ENCODE peak calls at places on chromosomes 7 and 10, in five cellular contexts. One of them, this sample, is unnamed.

GRCh38 chr7:147412782-147413186 is 1177.8 kb upstream of the C7orf33 start:
- DNase-seq in epithelial cell of esophagus: peak; percentile 52
- DNase-seq in Calu3: no peak
- DNase-seq in activated CD8-positive, alpha-beta T cell treated with anti-CD3 and anti-CD28 coated beads for 36 hours: no peak
- DNase-seq in activated B cell treated with CpG ODN at 0.5 μM for 24 hours: no peak
- DNase-seq in this sample: no peak

GRCh38 chr7:122219253-122219865 is 75.3 kb upstream of the AASS start:
- DNase-seq in activated CD8-positive, alpha-beta T cell treated with anti-CD3 and anti-CD28 coated beads for 36 hours: no peak
- DNase-seq in Calu3: peak; percentile 10
- DNase-seq in activated B cell treated with CpG ODN at 0.5 μM for 24 hours: no peak
- DNase-seq in epithelial cell of esophagus: peak; percentile 39
- DNase-seq in this sample: no peak

GRCh38 chr7:1263391-1263951 is 30.8 kb downstream of the UNCX start:
- DNase-seq in epithelial cell of esophagus: no peak
- DNase-seq in activated B cell treated with CpG ODN at 0.5 μM for 24 hours: no peak
- DNase-seq in activated CD8-positive, alpha-beta T cell treated with anti-CD3 and anti-CD28 coated beads for 36 hours: no peak
- DNase-seq in Calu3: no peak
- DNase-seq in this sample: no peak

GRCh38 chr7:51607447-51607846 is 290.8 kb upstream of the COBL start:
- DNase-seq in epithelial cell of esophagus: no peak
- DNase-seq in Calu3: no peak
- DNase-seq in activated CD8-positive, alpha-beta T cell treated with anti-CD3 and anti-CD28 coated beads for 36 hours: no peak
- DNase-seq in activated B cell treated with CpG ODN at 0.5 μM for 24 hours: no peak
- DNase-seq in this sample: no peak

GRCh38 chr10:35409094-35409582 is 72.8 kb downstream of the CCNY start:
- DNase-seq in epithelial cell of esophagus: peak; percentile 72
- DNase-seq in activated B cell treated with CpG ODN at 0.5 μM for 24 hours: no peak
- DNase-seq in activated CD8-positive, alpha-beta T cell treated with anti-CD3 and anti-CD28 coated beads for 36 hours: peak; percentile 41
- DNase-seq in Calu3: no peak
- DNase-seq in this sample: no peak

GRCh38 chr10:36183056-36183455 is 541.0 kb upstream of the FZD8 start:
- DNase-seq in activated CD8-positive, alpha-beta T cell treated with anti-CD3 and anti-CD28 coated beads for 36 hours: no peak
- DNase-seq in Calu3: no peak
- DNase-seq in epithelial cell of esophagus: no peak
- DNase-seq in activated B cell treated with CpG ODN at 0.5 μM for 24 hours: no peak
- DNase-seq in this sample: no peak

GRCh38 chr7:117014673-117015133 is 61.4 kb downstream of the ST7 start:
- DNase-seq in activated CD8-positive, alpha-beta T cell treated with anti-CD3 and anti-CD28 coated beads for 36 hours: peak; percentile 62
- DNase-seq in epithelial cell of esophagus: peak; percentile 32
- DNase-seq in activated B cell treated with CpG ODN at 0.5 μM for 24 hours: no peak
- DNase-seq in Calu3: no peak
- DNase-seq in this sample: peak; percentile 51

GRCh38 chr10:6151087-6151977 is 51.4 kb upstream of the PFKFB3 start:
- DNase-seq in epithelial cell of esophagus: peak; percentile 70
- DNase-seq in activated B cell treated with CpG ODN at 0.5 μM for 24 hours: peak; percentile 53
- DNase-seq in Calu3: peak; percentile 38
- DNase-seq in activated CD8-positive, alpha-beta T cell treated with anti-CD3 and anti-CD28 coated beads for 36 hours: peak; percentile 70
- DNase-seq in this sample: peak; percentile 84

GRCh38 chr7:27160147-27160545 is 3.7 kb upstream of the HOXA7 start:
- DNase-seq in activated B cell treated with CpG ODN at 0.5 μM for 24 hours: peak; percentile 39
- DNase-seq in activated CD8-positive, alpha-beta T cell treated with anti-CD3 and anti-CD28 coated beads for 36 hours: no peak
- DNase-seq in Calu3: no peak
- DNase-seq in epithelial cell of esophagus: no peak
- DNase-seq in this sample: no peak

GRCh38 chr10:79070611-79071534 is 2.1 kb downstream of the ZMIZ1 start:
- DNase-seq in activated CD8-positive, alpha-beta T cell treated with anti-CD3 and anti-CD28 coated beads for 36 hours: peak; percentile 52
- DNase-seq in activated B cell treated with CpG ODN at 0.5 μM for 24 hours: peak; percentile 34
- DNase-seq in Calu3: peak; percentile 87
- DNase-seq in epithelial cell of esophagus: peak; percentile 90
- DNase-seq in this sample: peak; percentile 73

GRCh38 chr10:122085423-122085911 is 96.5 kb downstream of the TACC2 start:
- DNase-seq in epithelial cell of esophagus: peak; percentile 100
- DNase-seq in activated B cell treated with CpG ODN at 0.5 μM for 24 hours: no peak
- DNase-seq in activated CD8-positive, alpha-beta T cell treated with anti-CD3 and anti-CD28 coated beads for 36 hours: no peak
- DNase-seq in Calu3: no peak
- DNase-seq in this sample: no peak

GRCh38 chr7:124662937-124663336 is 102.7 kb downstream of the GPR37 start:
- DNase-seq in activated CD8-positive, alpha-beta T cell treated with anti-CD3 and anti-CD28 coated beads for 36 hours: no peak
- DNase-seq in epithelial cell of esophagus: no peak
- DNase-seq in Calu3: no peak
- DNase-seq in activated B cell treated with CpG ODN at 0.5 μM for 24 hours: no peak
- DNase-seq in this sample: no peak

GRCh38 chr10:1663226-1663625 is 74.1 kb downstream of the ADARB2 start:
- DNase-seq in activated CD8-positive, alpha-beta T cell treated with anti-CD3 and anti-CD28 coated beads for 36 hours: no peak
- DNase-seq in Calu3: no peak
- DNase-seq in epithelial cell of esophagus: no peak
- DNase-seq in activated B cell treated with CpG ODN at 0.5 μM for 24 hours: no peak
- DNase-seq in this sample: no peak

GRCh38 chr10:16646474-16647059 is 124.9 kb upstream of the C1QL3 start:
- DNase-seq in Calu3: no peak
- DNase-seq in activated B cell treated with CpG ODN at 0.5 μM for 24 hours: no peak
- DNase-seq in epithelial cell of esophagus: peak; percentile 75
- DNase-seq in activated CD8-positive, alpha-beta T cell treated with anti-CD3 and anti-CD28 coated beads for 36 hours: peak; percentile 57
- DNase-seq in this sample: no peak

GRCh38 chr10:113704637-113705343 is 25.1 kb downstream of the CASP7 start:
- DNase-seq in activated B cell treated with CpG ODN at 0.5 μM for 24 hours: no peak
- DNase-seq in Calu3: peak; percentile 32
- DNase-seq in activated CD8-positive, alpha-beta T cell treated with anti-CD3 and anti-CD28 coated beads for 36 hours: peak; percentile 36
- DNase-seq in epithelial cell of esophagus: peak; percentile 54
- DNase-seq in this sample: no peak

GRCh38 chr10:42646214-42646613 is 7.8 kb upstream of the ZNF33B start:
- DNase-seq in activated CD8-positive, alpha-beta T cell treated with anti-CD3 and anti-CD28 coated beads for 36 hours: no peak
- DNase-seq in epithelial cell of esophagus: no peak
- DNase-seq in activated B cell treated with CpG ODN at 0.5 μM for 24 hours: no peak
- DNase-seq in Calu3: no peak
- DNase-seq in this sample: no peak

GRCh38 chr10:51389415-51390342 is 309.7 kb downstream of the CSTF2T start:
- DNase-seq in epithelial cell of esophagus: peak; percentile 57
- DNase-seq in activated B cell treated with CpG ODN at 0.5 μM for 24 hours: no peak
- DNase-seq in activated CD8-positive, alpha-beta T cell treated with anti-CD3 and anti-CD28 coated beads for 36 hours: peak; percentile 56
- DNase-seq in Calu3: peak; percentile 54
- DNase-seq in this sample: no peak

GRCh38 chr10:35172574-35172973 is 45.9 kb downstream of the CREM start:
- DNase-seq in activated B cell treated with CpG ODN at 0.5 μM for 24 hours: no peak
- DNase-seq in activated CD8-positive, alpha-beta T cell treated with anti-CD3 and anti-CD28 coated beads for 36 hours: no peak
- DNase-seq in Calu3: no peak
- DNase-seq in epithelial cell of esophagus: no peak
- DNase-seq in this sample: no peak

GRCh38 chr10:69374242-69374641 is 42.5 kb downstream of the TACR2 start:
- DNase-seq in epithelial cell of esophagus: no peak
- DNase-seq in activated CD8-positive, alpha-beta T cell treated with anti-CD3 and anti-CD28 coated beads for 36 hours: no peak
- DNase-seq in activated B cell treated with CpG ODN at 0.5 μM for 24 hours: no peak
- DNase-seq in Calu3: no peak
- DNase-seq in this sample: no peak

GRCh38 chr10:102773986-102774385 is 30.2 kb downstream of the WBP1L start:
- DNase-seq in epithelial cell of esophagus: no peak
- DNase-seq in activated CD8-positive, alpha-beta T cell treated with anti-CD3 and anti-CD28 coated beads for 36 hours: peak; percentile 43
- DNase-seq in activated B cell treated with CpG ODN at 0.5 μM for 24 hours: no peak
- DNase-seq in Calu3: no peak
- DNase-seq in this sample: peak; percentile 74

GRCh38 chr7:158471716-158472115 is 115.9 kb downstream of the PTPRN2 start:
- DNase-seq in epithelial cell of esophagus: no peak
- DNase-seq in activated CD8-positive, alpha-beta T cell treated with anti-CD3 and anti-CD28 coated beads for 36 hours: no peak
- DNase-seq in activated B cell treated with CpG ODN at 0.5 μM for 24 hours: no peak
- DNase-seq in Calu3: no peak
- DNase-seq in this sample: no peak

GRCh38 chr10:80443531-80443974 is 10.6 kb upstream of the TSPAN14 start:
- DNase-seq in Calu3: peak; percentile 35
- DNase-seq in epithelial cell of esophagus: no peak
- DNase-seq in activated CD8-positive, alpha-beta T cell treated with anti-CD3 and anti-CD28 coated beads for 36 hours: peak; percentile 61
- DNase-seq in activated B cell treated with CpG ODN at 0.5 μM for 24 hours: no peak
- DNase-seq in this sample: peak; percentile 31

GRCh38 chr10:75540357-75541335 is 109.2 kb downstream of the LRMDA start:
- DNase-seq in activated B cell treated with CpG ODN at 0.5 μM for 24 hours: no peak
- DNase-seq in Calu3: no peak
- DNase-seq in epithelial cell of esophagus: peak; percentile 22
- DNase-seq in activated CD8-positive, alpha-beta T cell treated with anti-CD3 and anti-CD28 coated beads for 36 hours: no peak
- DNase-seq in this sample: no peak

GRCh38 chr10:11863353-11864105 is 40.4 kb downstream of the PROSER2 start:
- DNase-seq in activated CD8-positive, alpha-beta T cell treated with anti-CD3 and anti-CD28 coated beads for 36 hours: peak; percentile 75
- DNase-seq in epithelial cell of esophagus: no peak
- DNase-seq in activated B cell treated with CpG ODN at 0.5 μM for 24 hours: peak; percentile 25
- DNase-seq in Calu3: no peak
- DNase-seq in this sample: no peak

GRCh38 chr7:54419209-54419608 is 123.0 kb upstream of the VSTM2A start:
- DNase-seq in Calu3: no peak
- DNase-seq in epithelial cell of esophagus: no peak
- DNase-seq in activated B cell treated with CpG ODN at 0.5 μM for 24 hours: no peak
- DNase-seq in activated CD8-positive, alpha-beta T cell treated with anti-CD3 and anti-CD28 coated beads for 36 hours: no peak
- DNase-seq in this sample: no peak

GRCh38 chr7:129784783-129785456 is 167.8 kb downstream of the UBE2H start:
- DNase-seq in epithelial cell of esophagus: no peak
- DNase-seq in Calu3: no peak
- DNase-seq in activated CD8-positive, alpha-beta T cell treated with anti-CD3 and anti-CD28 coated beads for 36 hours: peak; percentile 59
- DNase-seq in activated B cell treated with CpG ODN at 0.5 μM for 24 hours: no peak
- DNase-seq in this sample: peak; percentile 70

GRCh38 chr7:23422384-23422783 is 47.9 kb downstream of the IGF2BP3 start:
- DNase-seq in Calu3: no peak
- DNase-seq in epithelial cell of esophagus: no peak
- DNase-seq in activated CD8-positive, alpha-beta T cell treated with anti-CD3 and anti-CD28 coated beads for 36 hours: no peak
- DNase-seq in activated B cell treated with CpG ODN at 0.5 μM for 24 hours: no peak
- DNase-seq in this sample: no peak
- TF ChIP-seq CTCF in Calu3: no peak
- TF ChIP-seq CTCF in epithelial cell of esophagus: no peak
- TF ChIP-seq CTCF in activated CD8-positive, alpha-beta T cell treated with anti-CD3 and anti-CD28 coated beads for 36 hours: no peak
- TF ChIP-seq CTCF in activated B cell treated with CpG ODN at 0.5 μM for 24 hours: no peak
- TF ChIP-seq CTCF in this sample: no peak

GRCh38 chr10:97138174-97138573 is 47.6 kb downstream of the SLIT1 start:
- DNase-seq in activated B cell treated with CpG ODN at 0.5 μM for 24 hours: no peak
- DNase-seq in Calu3: peak; percentile 35
- DNase-seq in epithelial cell of esophagus: peak; percentile 4
- DNase-seq in activated CD8-positive, alpha-beta T cell treated with anti-CD3 and anti-CD28 coated beads for 36 hours: no peak
- DNase-seq in this sample: no peak
- TF ChIP-seq CTCF in activated B cell treated with CpG ODN at 0.5 μM for 24 hours: no peak
- TF ChIP-seq CTCF in Calu3: peak; percentile 24
- TF ChIP-seq CTCF in epithelial cell of esophagus: peak; percentile 13
- TF ChIP-seq CTCF in activated CD8-positive, alpha-beta T cell treated with anti-CD3 and anti-CD28 coated beads for 36 hours: peak; percentile 27
- TF ChIP-seq CTCF in this sample: no peak

DNA sequence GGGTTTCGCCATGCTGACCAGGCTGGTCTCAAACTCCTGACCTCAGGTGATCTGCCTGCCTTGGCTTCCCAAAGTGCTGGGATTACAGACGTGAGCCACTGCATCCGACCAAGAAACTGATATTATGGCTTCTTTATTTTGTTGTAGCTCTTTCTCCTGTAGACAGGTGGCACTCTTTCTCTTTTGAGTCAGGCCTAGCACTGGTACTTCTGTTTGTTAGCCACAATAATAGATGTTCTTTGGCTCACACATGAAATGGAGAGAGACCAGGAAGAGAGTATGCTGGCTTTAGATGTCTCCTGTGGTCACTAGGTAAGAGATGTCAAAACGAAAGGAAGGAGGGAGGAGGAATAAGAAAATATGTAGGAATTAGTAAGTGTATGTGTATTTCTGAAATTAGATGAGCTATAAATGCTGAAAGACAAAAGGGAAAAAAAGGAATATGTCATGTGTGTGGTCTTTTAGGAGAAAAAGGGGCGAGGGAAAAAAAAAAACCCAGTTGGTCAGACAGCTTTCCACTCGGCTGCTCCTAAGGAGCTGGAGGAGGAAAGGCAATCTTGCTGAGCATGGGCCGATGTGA is 78.7 kb downstream of the CLEC2L start:
- DNase-seq in epithelial cell of esophagus: peak; percentile 34
- DNase-seq in activated CD8-positive, alpha-beta T cell treated with anti-CD3 and anti-CD28 coated beads for 36 hours: no peak
- DNase-seq in Calu3: no peak
- DNase-seq in activated B cell treated with CpG ODN at 0.5 μM for 24 hours: no peak
- DNase-seq in this sample: no peak
- TF ChIP-seq CTCF in epithelial cell of esophagus: peak; percentile 59
- TF ChIP-seq CTCF in activated CD8-positive, alpha-beta T cell treated with anti-CD3 and anti-CD28 coated beads for 36 hours: peak; percentile 69
- TF ChIP-seq CTCF in Calu3: peak; percentile 17
- TF ChIP-seq CTCF in activated B cell treated with CpG ODN at 0.5 μM for 24 hours: no peak
- TF ChIP-seq CTCF in this sample: peak; percentile 68

GRCh38 chr7:21426958-21427860 is 674 bp upstream of the SP4 start:
- DNase-seq in activated B cell treated with CpG ODN at 0.5 μM for 24 hours: peak; percentile 99
- DNase-seq in activated CD8-positive, alpha-beta T cell treated with anti-CD3 and anti-CD28 coated beads for 36 hours: peak; percentile 99
- DNase-seq in epithelial cell of esophagus: peak; percentile 99
- DNase-seq in Calu3: peak; percentile 100
- DNase-seq in this sample: peak; percentile 98
- TF ChIP-seq CTCF in activated B cell treated with CpG ODN at 0.5 μM for 24 hours: no peak
- TF ChIP-seq CTCF in activated CD8-positive, alpha-beta T cell treated with anti-CD3 and anti-CD28 coated beads for 36 hours: no peak
- TF ChIP-seq CTCF in epithelial cell of esophagus: no peak
- TF ChIP-seq CTCF in Calu3: no peak
- TF ChIP-seq CTCF in this sample: no peak

DNA sequence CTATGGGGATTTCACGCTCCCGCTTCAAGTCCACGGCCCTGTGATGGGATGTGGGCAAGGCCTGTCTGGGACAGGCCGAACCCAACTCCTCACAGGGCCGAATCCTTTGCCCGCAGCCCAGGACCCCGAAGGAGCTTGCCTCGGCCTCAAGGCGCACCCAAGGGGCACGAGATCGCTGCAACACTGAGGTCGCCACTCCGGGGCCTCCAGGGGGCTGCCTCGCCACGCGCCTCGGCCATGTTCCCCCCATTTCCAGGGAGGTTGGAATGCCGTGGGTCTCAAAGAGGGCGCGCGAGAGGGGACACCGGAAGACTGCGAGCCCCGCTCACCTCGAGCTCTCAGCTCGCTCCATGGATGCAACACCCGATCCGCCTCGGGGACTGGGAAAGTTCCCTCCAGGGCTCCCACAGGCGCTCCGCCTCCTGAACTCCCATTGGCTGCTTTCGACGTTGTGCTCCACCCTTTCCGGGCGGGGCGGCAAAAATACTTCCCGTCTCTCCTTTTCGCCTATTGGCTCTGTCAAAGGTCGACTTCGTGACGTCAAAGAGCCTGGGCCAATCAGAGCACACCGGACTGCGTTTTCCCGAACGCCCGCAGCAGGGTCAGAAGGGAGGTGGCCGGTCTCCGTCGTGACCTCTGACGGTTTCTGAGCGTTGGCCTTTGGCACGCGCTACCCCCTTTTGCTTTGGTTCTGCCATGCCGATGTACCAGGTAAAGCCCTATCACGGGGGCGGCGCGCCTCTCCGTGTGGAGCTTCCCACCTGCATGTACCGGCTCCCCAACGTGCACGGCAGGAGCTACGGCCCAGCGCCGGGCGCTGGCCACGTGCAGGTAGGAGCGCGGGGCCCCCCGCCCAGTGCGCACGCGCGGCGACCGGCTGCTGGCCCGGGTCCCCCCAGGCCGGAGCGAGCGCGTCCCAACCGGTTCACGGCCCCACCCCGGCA is at the start of the genes AIMP2 and PMS2:
- DNase-seq in activated CD8-positive, alpha-beta T cell treated with anti-CD3 and anti-CD28 coated beads for 36 hours: peak; percentile 99
- DNase-seq in epithelial cell of esophagus: peak; percentile 98
- DNase-seq in activated B cell treated with CpG ODN at 0.5 μM for 24 hours: peak; percentile 93
- DNase-seq in Calu3: peak; percentile 99
- DNase-seq in this sample: peak; percentile 99
- TF ChIP-seq CTCF in activated CD8-positive, alpha-beta T cell treated with anti-CD3 and anti-CD28 coated beads for 36 hours: no peak
- TF ChIP-seq CTCF in epithelial cell of esophagus: no peak
- TF ChIP-seq CTCF in activated B cell treated with CpG ODN at 0.5 μM for 24 hours: no peak
- TF ChIP-seq CTCF in Calu3: no peak
- TF ChIP-seq CTCF in this sample: no peak